ENCODE peak calls at places on chromosomes 7 and 10, in five cellular contexts. One of them, this sample, is unnamed.

GRCh38 chr7:1591396-1591795 is 21.6 kb upstream of the PSMG3 start:
- DNase-seq in AG08396: no peak
- DNase-seq in nephron progenitor cell: no peak
- DNase-seq in Peyer's patch: no peak
- DNase-seq in DMS79: no peak
- DNase-seq in this sample: no peak

GRCh38 chr10:48708144-48708543 is 23.5 kb downstream of the WDFY4 start:
- DNase-seq in AG08396: peak
- DNase-seq in nephron progenitor cell: no peak
- DNase-seq in Peyer's patch: no peak
- DNase-seq in DMS79: no peak
- DNase-seq in this sample: no peak

GRCh38 chr10:91953600-91954140 is 30.1 kb downstream of the BTAF1 start:
- DNase-seq in AG08396: no peak
- DNase-seq in nephron progenitor cell: no peak
- DNase-seq in Peyer's patch: no peak
- DNase-seq in DMS79: no peak
- DNase-seq in this sample: no peak

GRCh38 chr7:135745702-135746312 is 2.8 kb downstream of the FAM180A start:
- DNase-seq in AG08396: peak
- DNase-seq in nephron progenitor cell: no peak
- DNase-seq in Peyer's patch: peak
- DNase-seq in DMS79: no peak
- DNase-seq in this sample: peak

GRCh38 chr10:87886635-87887034 is 23.2 kb downstream of the PTEN start:
- DNase-seq in AG08396: no peak
- DNase-seq in nephron progenitor cell: no peak
- DNase-seq in Peyer's patch: no peak
- DNase-seq in DMS79: no peak
- DNase-seq in this sample: no peak

GRCh38 chr7:99188221-99188620 is 19.7 kb downstream of the KPNA7 start:
- DNase-seq in AG08396: no peak
- DNase-seq in nephron progenitor cell: no peak
- DNase-seq in Peyer's patch: no peak
- DNase-seq in DMS79: no peak
- DNase-seq in this sample: no peak

GRCh38 chr10:126867567-126868365 is 37.5 kb upstream of the DOCK1 start:
- DNase-seq in AG08396: peak
- DNase-seq in nephron progenitor cell: no peak
- DNase-seq in Peyer's patch: no peak
- DNase-seq in DMS79: no peak
- DNase-seq in this sample: no peak

GRCh38 chr10:32049113-32049512 is 7.1 kb downstream of the KIF5B start:
- DNase-seq in AG08396: no peak
- DNase-seq in nephron progenitor cell: no peak
- DNase-seq in Peyer's patch: no peak
- DNase-seq in DMS79: no peak
- DNase-seq in this sample: no peak

GRCh38 chr7:2044311-2044882 is 188.3 kb downstream of the MAD1L1 start:
- DNase-seq in AG08396: no peak
- DNase-seq in nephron progenitor cell: no peak
- DNase-seq in Peyer's patch: no peak
- DNase-seq in DMS79: no peak
- DNase-seq in this sample: no peak

GRCh38 chr10:79049931-79050895 is 18.6 kb upstream of the ZMIZ1 start:
- DNase-seq in AG08396: peak
- DNase-seq in nephron progenitor cell: no peak
- DNase-seq in Peyer's patch: peak
- DNase-seq in DMS79: no peak
- DNase-seq in this sample: no peak

GRCh38 chr10:109961181-109962001 is 38.1 kb upstream of the XPNPEP1 start:
- DNase-seq in AG08396: no peak
- DNase-seq in nephron progenitor cell: no peak
- DNase-seq in Peyer's patch: no peak
- DNase-seq in DMS79: no peak
- DNase-seq in this sample: no peak

GRCh38 chr10:69951658-69952057 is 101.0 kb upstream of the MACROH2A2 start:
- DNase-seq in AG08396: no peak
- DNase-seq in nephron progenitor cell: no peak
- DNase-seq in Peyer's patch: no peak
- DNase-seq in DMS79: no peak
- DNase-seq in this sample: no peak

GRCh38 chr10:122368502-122369254 is 5.8 kb upstream of the PLEKHA1 start:
- DNase-seq in AG08396: no peak
- DNase-seq in nephron progenitor cell: no peak
- DNase-seq in Peyer's patch: no peak
- DNase-seq in DMS79: peak
- DNase-seq in this sample: no peak

GRCh38 chr10:77977016-77977415 is 50.5 kb upstream of the DLG5 start:
- DNase-seq in AG08396: no peak
- DNase-seq in nephron progenitor cell: no peak
- DNase-seq in Peyer's patch: no peak
- DNase-seq in DMS79: no peak
- DNase-seq in this sample: no peak

GRCh38 chr10:118698421-118698820 is 56.3 kb downstream of the CACUL1 start:
- DNase-seq in AG08396: peak
- DNase-seq in nephron progenitor cell: no peak
- DNase-seq in Peyer's patch: peak
- DNase-seq in DMS79: no peak
- DNase-seq in this sample: no peak

GRCh38 chr10:24723386-24723787 is 300 bp downstream of the ARHGAP21 start:
- DNase-seq in AG08396: peak
- DNase-seq in nephron progenitor cell: peak
- DNase-seq in Peyer's patch: peak
- DNase-seq in DMS79: no peak
- DNase-seq in this sample: no peak

GRCh38 chr7:25696565-25696964 is 455.4 kb upstream of the NFE2L3 start:
- DNase-seq in AG08396: no peak
- DNase-seq in nephron progenitor cell: no peak
- DNase-seq in Peyer's patch: no peak
- DNase-seq in DMS79: no peak
- DNase-seq in this sample: no peak

GRCh38 chr7:136133491-136133990 is 156.4 kb upstream of the MTPN start:
- DNase-seq in AG08396: no peak
- DNase-seq in nephron progenitor cell: peak
- DNase-seq in Peyer's patch: no peak
- DNase-seq in DMS79: no peak
- DNase-seq in this sample: no peak

This sample was measured in keratinocyte.